ENCODE peak calls at places on chromosomes 16 and 17, in nine cellular contexts. T is gastrocnemius medialis; E is WTC11; J is lower leg skin; D is KG1; L is right lobe of liver; Q is breast epithelium; H is stimulated activated CD4-positive, alpha-beta T cell treated with anti-CD3 and anti-CD28 coated beads, TNF-alpha, amount 100 ng/mL, for 24 hours; Y is DMS79 treated with DMSO at 0.1 percent for 48 hours. S is an unnamed sample.

GRCh38 chr16:31071861-31072260 is 2.2 kb downstream of the ZNF668 start:
- DNase-seq in T (no peak), E (no peak), J (no peak), D (no peak), L (no peak), Q (no peak), H (no peak), Y (peak), S (no peak)

GRCh38 chr16:30535777-30536190 is 1.1 kb upstream of the ZNF747 start:
- DNase-seq in T (peak), E (peak), J (peak), D (peak), L (peak), Q (peak), H (no peak), Y (peak), S (peak)

GRCh38 chr17:21285164-21286065 is 904 bp downstream of the MAP2K3 start:
- DNase-seq in T (peak), E (no peak), J (peak), D (no peak), L (peak), Q (no peak), H (no peak), Y (peak), S (peak)

GRCh38 chr17:77208217-77208808 is 67.5 kb downstream of the SEC14L1 start:
- DNase-seq in T (peak), E (peak), J (no peak), D (no peak), L (no peak), Q (no peak), H (no peak), Y (no peak), S (peak)

GRCh38 chr16:89495121-89495520 is 4.8 kb upstream of the ANKRD11 start:
- DNase-seq in T (no peak), E (no peak), J (no peak), D (no peak), L (no peak), Q (no peak), H (no peak), Y (no peak), S (no peak)

GRCh38 chr17:57442914-57443571 is 186.7 kb downstream of the MSI2 start:
- DNase-seq in T (peak), E (no peak), J (no peak), D (peak), L (no peak), Q (no peak), H (peak), Y (peak), S (no peak)

GRCh38 chr17:28524476-28525415 is 18.6 kb downstream of the FOXN1 start:
- DNase-seq in T (no peak), E (no peak), J (no peak), D (no peak), L (no peak), Q (peak), H (no peak), Y (no peak), S (no peak)

GRCh38 chr16:50419116-50419515 is 50.3 kb upstream of the BRD7 start:
- DNase-seq in T (no peak), E (no peak), J (no peak), D (no peak), L (no peak), Q (no peak), H (no peak), Y (no peak), S (no peak)

GRCh38 chr16:75494696-75495601 is at the start of gene CHST6:
- DNase-seq in T (no peak), E (peak), J (no peak), D (no peak), L (peak), Q (no peak), H (no peak), Y (no peak), S (no peak)

GRCh38 chr16:3774819-3775218 is 57.5 kb upstream of the TRAP1 start:
- DNase-seq in T (no peak), E (no peak), J (peak), D (no peak), L (no peak), Q (no peak), H (no peak), Y (no peak), S (no peak)

GRCh38 chr16:67248401-67249177 is at the start of gene SLC9A5:
- DNase-seq in T (peak), E (peak), J (no peak), D (no peak), L (peak), Q (no peak), H (no peak), Y (no peak), S (peak)

GRCh38 chr17:3885970-3886369 is 6.9 kb downstream of the CAMKK1 start:
- DNase-seq in T (no peak), E (no peak), J (no peak), D (no peak), L (no peak), Q (no peak), H (no peak), Y (no peak), S (no peak)

GRCh38 chr17:17856386-17856785 is 19.6 kb upstream of the SREBF1 start:
- DNase-seq in T (no peak), E (no peak), J (no peak), D (no peak), L (no peak), Q (no peak), H (no peak), Y (no peak), S (no peak)

GRCh38 chr17:78032166-78032565 is 73.7 kb downstream of the TNRC6C start:
- DNase-seq in T (no peak), E (no peak), J (no peak), D (no peak), L (no peak), Q (no peak), H (no peak), Y (no peak), S (no peak)

GRCh38 chr17:32256695-32257013 is 9.0 kb upstream of the RHBDL3 start:
- DNase-seq in T (no peak), E (no peak), J (no peak), D (no peak), L (no peak), Q (no peak), H (no peak), Y (no peak), S (no peak)

GRCh38 chr17:62676231-62676943 is 48.9 kb downstream of the MRC2 start:
- DNase-seq in T (no peak), E (no peak), J (no peak), D (no peak), L (no peak), Q (no peak), H (no peak), Y (no peak), S (no peak)

GRCh38 chr17:81395600-81396277 is 482 bp downstream of the BAHCC1 start:
- DNase-seq in T (no peak), E (no peak), J (no peak), D (no peak), L (no peak), Q (no peak), H (no peak), Y (no peak), S (no peak)

GRCh38 chr16:75911896-75912295 is 185.6 kb upstream of the CPHXL start:
- DNase-seq in T (no peak), E (no peak), J (no peak), D (no peak), L (no peak), Q (no peak), H (no peak), Y (no peak), S (no peak)

GRCh38 chr17:81840826-81841778 is 6.3 kb upstream of the PPP1R27 start:
- DNase-seq in T (peak), E (no peak), J (no peak), D (no peak), L (no peak), Q (peak), H (no peak), Y (no peak), S (no peak)

GRCh38 chr16:4272114-4272954 is 489 bp downstream of the TFAP4 start:
- DNase-seq in T (peak), E (peak), J (peak), D (no peak), L (peak), Q (no peak), H (peak), Y (peak), S (no peak)

GRCh38 chr17:31582151-31582907 is 190.9 kb downstream of the RAB11FIP4 start:
- DNase-seq in T (peak), E (no peak), J (peak), D (no peak), L (peak), Q (no peak), H (no peak), Y (no peak), S (peak)

GRCh38 chr17:29615048-29615385 is 7.7 kb downstream of the CORO6 start:
- DNase-seq in T (peak), E (no peak), J (peak), D (no peak), L (no peak), Q (no peak), H (no peak), Y (no peak), S (no peak)

GRCh38 chr16:35687071-35687470 is 2227.7 kb downstream of the TP53TG3F start:
- DNase-seq in T (no peak), E (no peak), J (no peak), D (no peak), L (no peak), Q (no peak), H (no peak), Y (no peak), S (no peak)

GRCh38 chr16:67241008-67241900 is 6.0 kb downstream of the FHOD1 start:
- DNase-seq in T (peak), E (no peak), J (no peak), D (no peak), L (peak), Q (peak), H (no peak), Y (no peak), S (no peak)

GRCh38 chr17:77465358-77466041 is 324.7 kb downstream of the SEC14L1 start:
- DNase-seq in T (peak), E (no peak), J (no peak), D (peak), L (peak), Q (no peak), H (peak), Y (no peak), S (no peak)

GRCh38 chr17:82313195-82314011 is 4.0 kb downstream of the CD7 start:
- DNase-seq in T (no peak), E (no peak), J (no peak), D (no peak), L (no peak), Q (no peak), H (no peak), Y (no peak), S (no peak)

GRCh38 chr17:82791532-82791931 is 39.7 kb downstream of the TBCD start:
- DNase-seq in T (no peak), E (no peak), J (no peak), D (no peak), L (no peak), Q (no peak), H (no peak), Y (no peak), S (no peak)

GRCh38 chr17:80030730-80031410 is 4.8 kb downstream of the TBC1D16 start:
- DNase-seq in T (peak), E (no peak), J (no peak), D (no peak), L (peak), Q (peak), H (no peak), Y (peak), S (no peak)

S was measured in uterus.